ENCODE peak calls at places on chromosomes 12 and 14, in four cellular contexts. D is breast epithelium, P is tibial nerve, I is psoas muscle. Q is an unnamed sample.
A peak's percentile ranks its signal among the peaks of the same experiment; 100 is the strongest.

GRCh38 chr12:63276537-63277365 is 125.8 kb upstream of the AVPR1A start:
- DNase-seq in I (no peak), P (peak; percentile 45), D (no peak), Q (no peak)

GRCh38 chr12:112496493-112496892 is 77.7 kb downstream of the PTPN11 start:
- DNase-seq in P (no peak), D (no peak), I (no peak), Q (no peak)

GRCh38 chr14:83255015-83255726 is 1721.5 kb upstream of the SEL1L start:
- DNase-seq in P (no peak), D (no peak), I (no peak), Q (no peak)

GRCh38 chr12:7175493-7175892 is 14.0 kb upstream of the PEX5 start:
- DNase-seq in I (no peak), D (no peak), P (no peak), Q (no peak)

GRCh38 chr12:118302053-118302452 is 70.7 kb downstream of the TAOK3 start:
- DNase-seq in I (no peak), D (no peak), P (no peak), Q (no peak)

GRCh38 chr12:62259311-62259992 is 752 bp upstream of the USP15 start:
- DNase-seq in I (no peak), D (no peak), P (no peak), Q (no peak)

GRCh38 chr12:91133871-91134270 is 22.6 kb upstream of the LUM start:
- DNase-seq in P (no peak), I (no peak), D (no peak), Q (no peak)

GRCh38 chr14:21902561-21903199 is 229.1 kb upstream of the OR4E1 start:
- DNase-seq in I (no peak), D (no peak), P (no peak), Q (no peak)

GRCh38 chr14:101374373-101375338 is 186.6 kb upstream of the DIO3 start:
- DNase-seq in D (peak; percentile 4), P (no peak), I (no peak), Q (no peak)

GRCh38 chr14:63659726-63660125 is 18.1 kb upstream of the WDR89 start:
- DNase-seq in I (no peak), P (peak; percentile 9), D (no peak), Q (no peak)

GRCh38 chr12:126663304-126664094 is 1598.3 kb downstream of the AACS start:
- DNase-seq in I (no peak), D (no peak), P (no peak), Q (no peak)

GRCh38 chr14:73472182-73473114 is 14.1 kb upstream of the NUMB start:
- DNase-seq in P (peak; percentile 36), I (no peak), D (no peak), Q (no peak)

GRCh38 chr12:54034784-54035310 is 2.0 kb downstream of the HOXC5 start:
- DNase-seq in I (no peak), D (no peak), P (no peak), Q (no peak)

GRCh38 chr14:58796636-58797429 is 159.1 kb downstream of the DACT1 start:
- DNase-seq in D (no peak), P (no peak), I (no peak), Q (peak; percentile 52)

GRCh38 chr14:99266181-99267178 is 5.5 kb downstream of the BCL11B start:
- DNase-seq in I (peak; percentile 83), D (peak; percentile 66), P (peak; percentile 72), Q (peak; percentile 80)

GRCh38 chr12:88325828-88326214 is 183.7 kb downstream of the TMTC3 start:
- DNase-seq in I (no peak), P (no peak), D (no peak), Q (no peak)

GRCh38 chr12:94033767-94034166 is 114.6 kb upstream of the PLXNC1 start:
- DNase-seq in D (no peak), P (no peak), I (no peak), Q (no peak)

GRCh38 chr14:105061428-105062047 is 3.7 kb downstream of the GPR132 start:
- DNase-seq in P (no peak), D (no peak), I (peak; percentile 75), Q (peak; percentile 46)

GRCh38 chr12:109093022-109093918 is at the start of gene ALKBH2:
- DNase-seq in P (peak; percentile 87), D (peak; percentile 87), I (peak; percentile 97), Q (peak; percentile 95)

GRCh38 chr14:77067632-77068514 is 30.2 kb upstream of the CIPC start:
- DNase-seq in D (peak; percentile 71), P (peak; percentile 63), I (peak; percentile 86), Q (peak; percentile 82)

GRCh38 chr14:54566410-54567223 is at the start of gene SAMD4A:
- DNase-seq in P (peak; percentile 71), I (peak; percentile 92), D (peak; percentile 68), Q (peak; percentile 74)

GRCh38 chr14:54566152-54566409 is 847 bp upstream of the SAMD4A start:
- DNase-seq in P (no peak), D (no peak), I (no peak), Q (no peak)

GRCh38 chr14:54564799-54565235 is 2.1 kb upstream of the SAMD4A start:
- DNase-seq in D (peak; percentile 22), I (no peak), P (peak; percentile 57), Q (no peak)

GRCh38 chr14:54564071-54564798 is 2.7 kb upstream of the SAMD4A start:
- DNase-seq in P (no peak), D (no peak), I (no peak), Q (no peak)

GRCh38 chr14:54565236-54566151 is 1.4 kb upstream of the SAMD4A start:
- DNase-seq in P (peak; percentile 95), I (peak; percentile 97), D (peak; percentile 96), Q (peak; percentile 94)
- TF ChIP-seq CTCF in P (no peak), I (peak; percentile 27), D (no peak), Q (no peak)

GRCh38 chr12:48978291-48978740 is at the start of gene WNT1:
- DNase-seq in I (peak; percentile 57), D (no peak), P (no peak), Q (peak; percentile 53)
- H3K4me3 ChIP-seq in I (peak within 1 kb of the TSS; percentile 54), D (peak within 1 kb of the TSS; percentile 36), P (peak within 1 kb of the TSS; percentile 40), Q (no peak within 1 kb of the TSS)

GRCh38 chr14:68396411-68396930 is 396.4 kb downstream of the ZFP36L1 start:
- DNase-seq in D (no peak), P (no peak), I (no peak), Q (no peak)
- H3K36me3 ChIP-seq in D (no peaks in the 10 kb centered on the region), P (no peaks in the 10 kb centered on the region), I (no peaks in the 10 kb centered on the region), Q (no peaks in the 10 kb centered on the region)

GRCh38 chr12:8680533-8680932 is 17.3 kb upstream of the RIMKLB start:
- DNase-seq in D (no peak), P (no peak), I (no peak), Q (no peak)
- TF ChIP-seq CTCF in D (no peak), P (peak; percentile 17), I (no peak), Q (no peak)

GRCh38 chr12:124684971-124685688 is 117.7 kb upstream of the NCOR2 start:
- DNase-seq in D (peak; percentile 68), P (peak; percentile 52), I (no peak), Q (no peak)
- H3K4me3 ChIP-seq in D (no peak overlapping the region), P (peak overlapping the region; percentile 13), I (peak overlapping the region; percentile 39), Q (no peak overlapping the region)